ENCODE peak calls at places on chromosomes 7 and 10, in eight cellular contexts. T is 8988T, Z is AML-193, N is ovary, M is DMS 273 treated with DMSO at 0.1 percent for 48 hours, B is posterior cingulate gyrus, F is uterus, X is left ventricle myocardium inferior. H is an unnamed sample.

GRCh38 chr7:155998328-155998691 is 186.0 kb upstream of the SHH start:
- DNase-seq in Z (no peak), T (no peak), X (no peak), B (no peak), M (no peak), N (no peak), F (no peak), H (no peak)

GRCh38 chr7:127807829-127808228 is 155.8 kb downstream of the SND1 start:
- DNase-seq in N (no peak), B (no peak), F (no peak), M (no peak), T (no peak), Z (no peak), X (no peak), H (no peak)

GRCh38 chr10:49602380-49603023 is 7.6 kb upstream of the SLC18A3 start:
- DNase-seq in X (no peak), Z (no peak), F (no peak), T (no peak), N (no peak), B (no peak), M (no peak), H (no peak)

GRCh38 chr7:85114342-85114741 is 72.5 kb downstream of the SEMA3D start:
- DNase-seq in B (no peak), X (no peak), Z (no peak), M (no peak), N (no peak), F (no peak), T (no peak), H (no peak)

GRCh38 chr10:1853801-1854200 is 116.5 kb upstream of the ADARB2 start:
- DNase-seq in T (no peak), X (no peak), F (no peak), Z (no peak), M (no peak), B (no peak), N (no peak), H (no peak)

GRCh38 chr10:69738858-69739435 is 62.8 kb upstream of the COL13A1 start:
- DNase-seq in X (no peak), N (no peak), Z (no peak), B (no peak), M (no peak), F (no peak), T (no peak), H (no peak)

GRCh38 chr7:41891967-41892755 is 189.3 kb upstream of the INHBA start:
- DNase-seq in N (no peak), M (no peak), Z (no peak), F (no peak), T (no peak), B (peak), X (no peak), H (no peak)

GRCh38 chr10:44779511-44779910 is 131.6 kb upstream of the TMEM72 start:
- DNase-seq in T (no peak), F (no peak), M (no peak), N (no peak), B (no peak), Z (no peak), X (no peak), H (no peak)